ENCODE peak calls at places on chromosomes 7 and 10, in four cellular contexts. C is transverse colon, L is adrenal gland, D is GM23338. O is an unnamed sample. For H3K4me1, the result is how much of the 10 kb centered on the place peaks cover.

GRCh38 chr10:69768386-69768785 is 33.3 kb upstream of the COL13A1 start:
- DNase-seq in C (no peak), L (no peak), D (no peak), O (no peak)

GRCh38 chr10:132503581-132504421 is 33.8 kb upstream of the INPP5A start:
- DNase-seq in C (no peak), L (no peak), D (no peak), O (no peak)

GRCh38 chr7:134783294-134784069 is 4.0 kb downstream of the CALD1 start:
- DNase-seq in C (no peak), L (no peak), D (no peak), O (no peak)

GRCh38 chr7:116578526-116578925 is 53.7 kb downstream of the CAV1 start:
- DNase-seq in C (no peak), L (no peak), D (no peak), O (no peak)

GRCh38 chr7:20329389-20330175 is 1.1 kb upstream of the ITGB8 start:
- DNase-seq in C (peak), L (peak), D (peak), O (no peak)

GRCh38 chr10:84654671-84655070 is 326.3 kb downstream of the CCSER2 start:
- DNase-seq in C (no peak), L (no peak), D (no peak), O (peak)

GRCh38 chr7:101817930-101818698 is 688 bp downstream of the CUX1 start:
- DNase-seq in C (no peak), L (no peak), D (no peak), O (no peak)

GRCh38 chr7:1572111-1572510 is 2.3 kb upstream of the PSMG3 start:
- DNase-seq in C (no peak), L (no peak), D (no peak), O (no peak)

GRCh38 chr7:156545989-156546388 is 94.6 kb upstream of the RNF32 start:
- DNase-seq in C (no peak), L (no peak), D (no peak), O (no peak)

GRCh38 chr10:52308251-52309031 is 5.6 kb upstream of the DKK1 start:
- DNase-seq in C (peak), L (peak), D (peak), O (peak)

GRCh38 chr10:131569851-131570715 is 258.6 kb upstream of the TCERG1L start:
- DNase-seq in C (no peak), L (no peak), D (peak), O (no peak)

GRCh38 chr10:77588886-77589285 is 48.7 kb downstream of the KCNMA1 start:
- DNase-seq in C (no peak), L (no peak), D (no peak), O (no peak)

GRCh38 chr10:132229834-132230556 is 43.2 kb downstream of the DPYSL4 start:
- DNase-seq in C (peak), L (no peak), D (no peak), O (no peak)

GRCh38 chr10:24208661-24209420 is at the start of gene KIAA1217:
- DNase-seq in C (peak), L (peak), D (peak), O (peak)

GRCh38 chr7:32501522-32501921 is 6.2 kb downstream of the AVL9 start:
- DNase-seq in C (no peak), L (no peak), D (no peak), O (no peak)

GRCh38 chr10:124990671-124991625 is 49.0 kb downstream of the ZRANB1 start:
- DNase-seq in C (no peak), L (no peak), D (no peak), O (no peak)

GRCh38 chr7:106978425-106979386 is 65.8 kb upstream of the PRKAR2B start:
- DNase-seq in C (no peak), L (no peak), D (no peak), O (no peak)

GRCh38 chr7:150322833-150323681 is at the start of the genes ACTR3C and LRRC61:
- DNase-seq in C (peak), L (peak), D (peak), O (peak)

GRCh38 chr7:152615052-152615741 is 60.7 kb downstream of the XRCC2 start:
- DNase-seq in C (no peak), L (no peak), D (no peak), O (no peak)

GRCh38 chr10:89086801-89087513 is 96.4 kb downstream of the FAS start:
- DNase-seq in C (peak), L (no peak), D (peak), O (peak)

GRCh38 chr7:105277341-105277740 is 111.4 kb downstream of the SRPK2 start:
- DNase-seq in C (no peak), L (no peak), D (no peak), O (no peak)

GRCh38 chr10:43222296-43222695 is 44.6 kb downstream of the RASGEF1A start:
- DNase-seq in C (no peak), L (peak), D (no peak), O (no peak)

GRCh38 chr10:132690401-132690800 is 95.5 kb downstream of the NKX6-2 start:
- DNase-seq in C (no peak), L (no peak), D (no peak), O (no peak)

GRCh38 chr7:101108330-101108857 is 18.5 kb upstream of the SERPINE1 start:
- DNase-seq in C (no peak), L (no peak), D (no peak), O (no peak)

GRCh38 chr10:59965899-59966650 is 59.7 kb upstream of the CCDC6 start:
- DNase-seq in C (no peak), L (no peak), D (no peak), O (no peak)

GRCh38 chr7:106216517-106217088 is 68.2 kb downstream of the NAMPT start:
- DNase-seq in C (peak), L (peak), D (no peak), O (no peak)

GRCh38 chr10:123986736-123987135 is 95.1 kb upstream of the CPXM2 start:
- DNase-seq in C (no peak), L (no peak), D (no peak), O (no peak)

GRCh38 chr7:71521506-71521905 is 389.6 kb downstream of the GALNT17 start:
- DNase-seq in C (no peak), L (no peak), D (no peak), O (no peak)

GRCh38 chr7:157516911-157517781 is 180.3 kb downstream of the DNAJB6 start:
- DNase-seq in C (no peak), L (peak), D (no peak), O (no peak)

GRCh38 chr7:121084748-121085336 is 96.3 kb downstream of the CPED1 start:
- DNase-seq in C (no peak), L (no peak), D (no peak), O (no peak)

GRCh38 chr7:45143616-45144015 is 14.0 kb upstream of the RAMP3 start:
- DNase-seq in C (no peak), L (no peak), D (no peak), O (no peak)

GRCh38 chr7:82859106-82859850 is 303.4 kb downstream of the PCLO start:
- DNase-seq in C (no peak), L (no peak), D (no peak), O (peak)

GRCh38 chr7:141864765-141865447 is 23.6 kb upstream of the PRSS37 start:
- DNase-seq in C (no peak), L (no peak), D (no peak), O (no peak)

GRCh38 chr7:34075976-34076375 is 170.6 kb downstream of the BMPER start:
- DNase-seq in C (no peak), L (no peak), D (no peak), O (no peak)

GRCh38 chr10:121426307-121426706 is 171.9 kb downstream of the FGFR2 start:
- DNase-seq in C (no peak), L (no peak), D (peak), O (no peak)

GRCh38 chr7:47795631-47796030 is 152.6 kb downstream of the PKD1L1 start:
- DNase-seq in C (no peak), L (no peak), D (no peak), O (no peak)

GRCh38 chr10:113438660-113439059 is 114.2 kb upstream of the HABP2 start:
- DNase-seq in C (no peak), L (no peak), D (no peak), O (no peak)

GRCh38 chr10:113441871-113442270 is 111.0 kb upstream of the HABP2 start:
- DNase-seq in C (no peak), L (no peak), D (no peak), O (no peak)

GRCh38 chr10:113442340-113442739 is 110.5 kb upstream of the HABP2 start:
- DNase-seq in C (no peak), L (no peak), D (no peak), O (no peak)

GRCh38 chr10:113444766-113445365 is 108.0 kb upstream of the HABP2 start:
- DNase-seq in C (no peak), L (no peak), D (no peak), O (no peak)

DNA sequence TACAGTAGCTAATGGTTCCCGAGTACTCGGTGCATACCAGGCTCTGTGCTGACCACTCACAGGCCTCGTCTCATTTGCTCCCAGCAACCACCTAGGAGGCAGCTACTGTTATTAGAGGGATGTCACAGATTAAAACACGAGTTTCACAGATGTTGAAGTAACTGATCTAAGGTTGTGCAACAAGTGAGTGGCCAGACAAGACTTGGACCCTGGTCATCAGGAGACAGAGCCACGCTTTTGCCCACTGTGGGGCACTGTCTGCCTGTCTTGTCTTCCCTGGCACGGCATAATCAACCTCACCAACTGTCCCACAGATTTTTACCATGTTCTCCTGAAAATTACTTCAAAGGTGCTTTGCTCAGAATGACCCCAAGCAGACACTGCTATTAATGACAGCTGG is 111.6 kb upstream of the HABP2 start:
- DNase-seq in C (no peak), L (no peak), D (no peak), O (no peak)
- TF ChIP-seq CTCF in C (no peak), L (no peak), D (no peak), O (no peak)

GRCh38 chr10:79249156-79250121 is 97.8 kb upstream of the PPIF start:
- DNase-seq in C (no peak), L (no peak), D (no peak), O (no peak)

GRCh38 chr10:79246606-79247275 is 100.5 kb upstream of the PPIF start:
- DNase-seq in C (no peak), L (peak), D (no peak), O (no peak)

GRCh38 chr10:79250259-79250658 is 97.0 kb upstream of the PPIF start:
- DNase-seq in C (peak), L (no peak), D (no peak), O (no peak)

GRCh38 chr10:79247373-79248137 is 99.7 kb upstream of the PPIF start:
- DNase-seq in C (no peak), L (no peak), D (no peak), O (no peak)

DNA sequence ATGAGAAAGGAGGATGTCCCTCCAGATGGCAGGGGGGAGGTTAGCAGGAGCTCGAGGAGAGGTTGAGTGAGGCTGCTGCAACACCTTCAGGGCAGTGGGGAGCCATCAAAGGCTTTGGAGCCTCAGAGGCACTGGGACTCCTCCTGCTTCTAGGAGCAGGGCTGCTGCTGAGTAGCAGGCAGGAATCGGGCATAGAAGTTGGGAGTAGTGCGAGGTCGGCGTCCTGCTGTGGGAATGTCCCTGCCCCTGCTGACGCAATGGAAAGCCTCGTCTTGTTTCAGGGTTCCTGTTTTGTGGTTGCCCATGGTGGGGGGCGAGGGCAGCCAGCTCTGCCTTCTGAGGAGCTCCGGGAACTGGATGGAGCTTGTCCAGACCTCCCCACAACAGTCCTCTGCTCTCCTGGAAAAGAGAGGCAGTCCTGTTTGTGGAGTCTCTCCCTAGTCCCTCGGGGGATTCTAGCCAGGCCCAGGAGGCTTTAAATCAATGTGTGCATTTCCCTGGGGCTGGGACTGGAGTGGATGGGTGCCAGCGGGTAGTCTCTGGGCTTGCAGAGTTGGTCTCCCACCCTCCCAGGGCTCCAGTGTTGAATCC is 98.8 kb upstream of the PPIF start:
- DNase-seq in C (peak), L (peak), D (no peak), O (no peak)
- H3K4me1 ChIP-seq in C (under half), L (half or more), D (under half), O (under half)

DNA sequence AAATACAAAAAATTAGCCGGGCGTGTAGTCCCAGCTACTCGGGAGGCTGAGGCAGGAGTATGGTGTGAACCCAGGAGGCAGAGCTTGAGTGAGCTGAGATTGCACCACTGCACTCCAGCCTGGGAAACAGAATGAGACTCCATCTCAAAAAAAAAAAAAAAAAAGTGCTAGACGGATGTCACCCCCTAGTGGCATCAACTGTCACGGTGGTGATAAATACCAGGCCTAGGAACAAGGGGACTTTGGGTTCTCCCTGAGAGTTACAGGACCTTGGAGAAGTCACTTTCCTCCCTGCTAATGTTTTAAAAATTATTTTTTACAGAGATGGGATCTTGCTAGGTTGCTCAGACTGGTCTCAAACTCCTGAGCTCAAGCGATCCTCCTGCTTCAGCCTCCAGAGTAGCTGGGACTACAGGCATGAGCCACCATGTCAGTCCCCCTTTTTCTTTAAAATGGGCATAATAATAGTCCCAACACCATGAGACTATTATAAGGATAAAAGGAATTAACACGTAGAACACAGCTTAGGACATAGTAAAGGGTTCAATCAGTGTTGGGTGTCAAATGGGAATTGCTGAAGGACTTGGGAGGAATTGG is 2.6 kb upstream of the TMEM130 start:
- DNase-seq in C (no peak), L (no peak), D (peak), O (peak)
- TF ChIP-seq CTCF in C (peak), L (no peak), D (peak), O (peak)

DNA sequence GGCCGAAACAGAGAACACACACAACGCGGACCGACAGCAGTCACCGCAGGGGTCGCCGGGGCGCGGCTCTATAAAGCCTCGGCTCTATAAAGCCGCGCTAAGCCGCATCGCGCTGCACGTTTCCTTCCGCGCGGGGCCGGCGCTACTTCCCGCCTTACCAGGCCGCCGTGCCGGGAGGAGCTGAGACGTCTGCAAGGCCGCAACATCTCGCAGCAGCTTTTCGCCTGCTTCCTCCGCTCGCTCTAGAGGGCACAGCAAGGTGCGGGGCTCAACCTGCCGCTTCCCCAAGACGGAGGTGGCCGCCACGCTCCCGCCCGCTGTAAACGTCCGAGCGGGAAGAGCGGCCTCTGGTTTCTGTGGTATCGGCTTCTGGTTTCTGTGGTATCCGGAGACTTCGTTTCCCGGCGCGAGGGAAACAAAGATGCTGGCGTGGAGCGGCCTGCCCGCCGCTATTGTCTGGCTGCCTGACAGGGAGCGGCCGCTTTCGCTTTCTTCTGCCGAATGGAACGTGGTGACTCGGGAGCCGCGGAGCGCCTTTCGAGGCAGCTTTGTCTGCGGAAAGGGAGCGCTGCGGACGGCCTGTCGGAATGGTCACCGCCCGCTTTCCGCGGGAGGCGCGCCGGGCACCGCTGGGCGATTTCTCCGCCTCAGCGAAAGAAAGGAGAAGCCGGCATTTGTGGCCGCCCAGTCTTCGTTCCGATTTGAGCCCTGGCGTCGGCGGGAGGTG is 91.8 kb downstream of the SPAG6 start:
- DNase-seq in C (peak), L (peak), D (peak), O (peak)
- H3K4me1 ChIP-seq in C (under half), L (under half), D (under half), O (under half)

GRCh38 chr7:118872568-118872967 is 648.1 kb downstream of the ANKRD7 start:
- DNase-seq in C (no peak), L (no peak), D (no peak), O (no peak)

GRCh38 chr7:118867860-118868259 is 643.4 kb downstream of the ANKRD7 start:
- DNase-seq in C (no peak), L (no peak), D (no peak), O (no peak)

GRCh38 chr7:118870187-118870586 is 645.7 kb downstream of the ANKRD7 start:
- DNase-seq in C (no peak), L (no peak), D (peak), O (no peak)
- TF ChIP-seq CTCF in C (no peak), L (no peak), D (peak), O (peak)

GRCh38 chr7:111834367-111834766 is 272.1 kb upstream of the IMMP2L start:
- DNase-seq in C (no peak), L (no peak), D (no peak), O (no peak)
- H3K4me1 ChIP-seq in C (under half), L (under half), D (under half), O (under half)

GRCh38 chr7:158975526-158976467 is 119.4 kb downstream of the DYNC2I1 start:
- DNase-seq in C (peak), L (no peak), D (no peak), O (peak)
- TF ChIP-seq CTCF in C (no peak), L (no peak), D (no peak), O (peak)

GRCh38 chr7:55164527-55164926 is 145.7 kb downstream of the EGFR start:
- DNase-seq in C (no peak), L (no peak), D (no peak), O (no peak)
- H3K4me1 ChIP-seq in C (under half), L (under half), D (under half), O (under half)